ENCODE peak calls at places on chromosomes 16 and 17, in ten cellular contexts. S is activated CD4-positive, CD25-positive, alpha-beta regulatory T cell; J is HS-5; M is AG10803; H is EL; C is NCI-H524 treated with DMSO at 0.1 percent for 48 hours; L is small intestine; I is choroid plexus epithelial cell; O is activated T-helper 1 cell treated with Interleukin-2 at 50 U/mL for 16 hours; Q is NCI-H1048. R is an unnamed sample.

GRCh38 chr17:76411247-76411646 is 26.8 kb downstream of the SPHK1 start:
- DNase-seq in S (no peak), J (no peak), M (no peak), H (no peak), C (no peak), L (no peak), I (no peak), O (no peak), Q (no peak), R (no peak)

GRCh38 chr16:67431077-67431804 is at the start of gene HSD11B2:
- DNase-seq in S (peak), J (no peak), M (peak), H (peak), C (no peak), L (peak), I (peak), O (no peak), Q (no peak), R (no peak)

GRCh38 chr17:21377821-21378396 is 1.8 kb downstream of the KCNJ12 start:
- DNase-seq in S (no peak), J (no peak), M (no peak), H (no peak), C (no peak), L (no peak), I (no peak), O (no peak), Q (no peak), R (no peak)

GRCh38 chr17:65236321-65236720 is 99.2 kb downstream of the RGS9 start:
- DNase-seq in S (no peak), J (no peak), M (no peak), H (no peak), C (no peak), L (no peak), I (no peak), O (no peak), Q (no peak), R (no peak)

GRCh38 chr17:4945944-4946280 is 2.4 kb downstream of the PFN1 start:
- DNase-seq in S (no peak), J (no peak), M (no peak), H (no peak), C (no peak), L (no peak), I (no peak), O (no peak), Q (no peak), R (no peak)

GRCh38 chr16:84228321-84228838 is 11.4 kb downstream of the KCNG4 start:
- DNase-seq in S (no peak), J (peak), M (peak), H (peak), C (peak), L (no peak), I (peak), O (no peak), Q (no peak), R (no peak)

GRCh38 chr16:53775821-53776431 is 72.0 kb downstream of the FTO start:
- DNase-seq in S (no peak), J (peak), M (peak), H (peak), C (no peak), L (no peak), I (peak), O (no peak), Q (no peak), R (no peak)

GRCh38 chr17:75288784-75289121 is 480 bp downstream of the SLC25A19 start:
- DNase-seq in S (no peak), J (no peak), M (no peak), H (peak), C (peak), L (no peak), I (no peak), O (no peak), Q (no peak), R (no peak)

GRCh38 chr17:72931635-72932034 is 160.9 kb downstream of the SLC39A11 start:
- DNase-seq in S (no peak), J (no peak), M (no peak), H (no peak), C (no peak), L (peak), I (no peak), O (no peak), Q (no peak), R (no peak)

GRCh38 chr17:80949451-80950421 is 41.9 kb upstream of the CHMP6 start:
- DNase-seq in S (no peak), J (no peak), M (no peak), H (no peak), C (no peak), L (no peak), I (no peak), O (no peak), Q (no peak), R (no peak)

GRCh38 chr17:6456321-6456720 is 12.1 kb downstream of the PIMREG start:
- DNase-seq in S (no peak), J (no peak), M (no peak), H (no peak), C (no peak), L (peak), I (no peak), O (no peak), Q (no peak), R (no peak)

GRCh38 chr16:49854227-49855203 is 1.4 kb downstream of the ZNF423 start:
- DNase-seq in S (no peak), J (no peak), M (no peak), H (no peak), C (no peak), L (peak), I (no peak), O (no peak), Q (no peak), R (no peak)

GRCh38 chr16:27107185-27107592 is 40.5 kb downstream of the C16orf82 start:
- DNase-seq in S (no peak), J (no peak), M (no peak), H (no peak), C (no peak), L (peak), I (no peak), O (no peak), Q (no peak), R (no peak)

GRCh38 chr16:71927383-71927782 is 32.1 kb downstream of the IST1 start:
- DNase-seq in S (no peak), J (peak), M (peak), H (peak), C (no peak), L (peak), I (peak), O (no peak), Q (no peak), R (no peak)

GRCh38 chr17:34598161-34598776 is 18.9 kb downstream of the TMEM132E start:
- DNase-seq in S (no peak), J (no peak), M (no peak), H (no peak), C (no peak), L (no peak), I (no peak), O (no peak), Q (no peak), R (peak)

GRCh38 chr17:21345236-21345635 is 30.9 kb upstream of the KCNJ12 start:
- DNase-seq in S (no peak), J (no peak), M (no peak), H (peak), C (no peak), L (no peak), I (no peak), O (no peak), Q (no peak), R (no peak)

GRCh38 chr17:1946021-1946932 is 78.9 kb downstream of the RTN4RL1 start:
- DNase-seq in S (no peak), J (no peak), M (no peak), H (no peak), C (no peak), L (no peak), I (no peak), O (no peak), Q (no peak), R (no peak)

GRCh38 chr16:856811-857210 is 56.3 kb upstream of the GNG13 start:
- DNase-seq in S (no peak), J (no peak), M (no peak), H (no peak), C (no peak), L (no peak), I (no peak), O (no peak), Q (no peak), R (no peak)

GRCh38 chr16:85757341-85757822 is 6.5 kb upstream of the C16orf74 start:
- DNase-seq in S (no peak), J (peak), M (peak), H (peak), C (no peak), L (no peak), I (peak), O (no peak), Q (no peak), R (no peak)

GRCh38 chr16:11257131-11257938 is 1.3 kb upstream of the SOCS1 start:
- DNase-seq in S (peak), J (peak), M (peak), H (peak), C (peak), L (peak), I (peak), O (peak), Q (no peak), R (no peak)

GRCh38 chr17:82452162-82452561 is 1.6 kb upstream of the CYBC1 start:
- DNase-seq in S (no peak), J (no peak), M (no peak), H (no peak), C (no peak), L (no peak), I (no peak), O (no peak), Q (no peak), R (no peak)

GRCh38 chr16:88878356-88878755 is 11.9 kb upstream of the PABPN1L start:
- DNase-seq in S (no peak), J (no peak), M (no peak), H (no peak), C (no peak), L (no peak), I (no peak), O (no peak), Q (no peak), R (no peak)

GRCh38 chr16:19135201-19135838 is 21.6 kb downstream of the ITPRIPL2 start:
- DNase-seq in S (no peak), J (no peak), M (no peak), H (no peak), C (no peak), L (no peak), I (no peak), O (no peak), Q (no peak), R (no peak)

GRCh38 chr17:38874505-38875419 is 4.9 kb downstream of the LASP1 start:
- DNase-seq in S (no peak), J (no peak), M (peak), H (peak), C (no peak), L (no peak), I (peak), O (no peak), Q (no peak), R (no peak)

GRCh38 chr17:62573480-62574117 is 53.9 kb upstream of the MRC2 start:
- DNase-seq in S (no peak), J (no peak), M (no peak), H (no peak), C (no peak), L (peak), I (peak), O (no peak), Q (no peak), R (no peak)